ENCODE peak calls at places on chromosome 17, in four cellular contexts. One of them, this sample, is unnamed. For H3K4me1, the result is how much of the 10 kb centered on the place peaks cover.

GRCh38 chr17:81515530-81516041 is 3.0 kb upstream of the ACTG1 start:
- DNase-seq in heart left ventricle: peak
- DNase-seq in CD8-positive, alpha-beta T cell: no peak
- DNase-seq in right lobe of liver: peak
- DNase-seq in this sample: peak

GRCh38 chr17:77140878-77141767 is at the start of gene SEC14L1:
- DNase-seq in heart left ventricle: peak
- DNase-seq in CD8-positive, alpha-beta T cell: peak
- DNase-seq in right lobe of liver: peak
- DNase-seq in this sample: peak

GRCh38 chr17:82900741-82901140 is 60.9 kb upstream of the ZNF750 start:
- DNase-seq in heart left ventricle: no peak
- DNase-seq in CD8-positive, alpha-beta T cell: no peak
- DNase-seq in right lobe of liver: no peak
- DNase-seq in this sample: peak

GRCh38 chr17:82876149-82876548 is 36.3 kb upstream of the ZNF750 start:
- DNase-seq in heart left ventricle: no peak
- DNase-seq in CD8-positive, alpha-beta T cell: no peak
- DNase-seq in right lobe of liver: no peak
- DNase-seq in this sample: peak

GRCh38 chr17:42618442-42619150 is 9.1 kb downstream of the TUBG1 start:
- DNase-seq in heart left ventricle: peak
- DNase-seq in CD8-positive, alpha-beta T cell: no peak
- DNase-seq in right lobe of liver: peak
- DNase-seq in this sample: peak

GRCh38 chr17:29379084-29379811 is 10.9 kb upstream of the TAOK1 start:
- DNase-seq in heart left ventricle: no peak
- DNase-seq in CD8-positive, alpha-beta T cell: no peak
- DNase-seq in right lobe of liver: no peak
- DNase-seq in this sample: no peak

GRCh38 chr17:76953066-76953465 is 84.9 kb downstream of the MGAT5B start:
- DNase-seq in heart left ventricle: peak
- DNase-seq in CD8-positive, alpha-beta T cell: no peak
- DNase-seq in right lobe of liver: no peak
- DNase-seq in this sample: no peak

GRCh38 chr17:335691-336090 is 16.9 kb downstream of the RPH3AL start:
- DNase-seq in heart left ventricle: no peak
- DNase-seq in CD8-positive, alpha-beta T cell: no peak
- DNase-seq in right lobe of liver: peak
- DNase-seq in this sample: peak

GRCh38 chr17:51461578-51462004 is 201.2 kb downstream of the UTP18 start:
- DNase-seq in heart left ventricle: peak
- DNase-seq in CD8-positive, alpha-beta T cell: no peak
- DNase-seq in right lobe of liver: peak
- DNase-seq in this sample: peak

GRCh38 chr17:40854175-40854814 is 12.7 kb downstream of the KRT12 start:
- DNase-seq in heart left ventricle: no peak
- DNase-seq in CD8-positive, alpha-beta T cell: no peak
- DNase-seq in right lobe of liver: no peak
- DNase-seq in this sample: no peak

GRCh38 chr17:40850287-40850972 is 16.6 kb downstream of the KRT12 start:
- DNase-seq in heart left ventricle: no peak
- DNase-seq in CD8-positive, alpha-beta T cell: no peak
- DNase-seq in right lobe of liver: no peak
- DNase-seq in this sample: no peak

GRCh38 chr17:40857535-40857934 is 9.5 kb downstream of the KRT12 start:
- DNase-seq in heart left ventricle: no peak
- DNase-seq in CD8-positive, alpha-beta T cell: no peak
- DNase-seq in right lobe of liver: no peak
- DNase-seq in this sample: no peak

GRCh38 chr17:40848583-40849235 is 18.3 kb downstream of the KRT12 start:
- DNase-seq in heart left ventricle: no peak
- DNase-seq in CD8-positive, alpha-beta T cell: no peak
- DNase-seq in right lobe of liver: no peak
- DNase-seq in this sample: no peak

DNA sequence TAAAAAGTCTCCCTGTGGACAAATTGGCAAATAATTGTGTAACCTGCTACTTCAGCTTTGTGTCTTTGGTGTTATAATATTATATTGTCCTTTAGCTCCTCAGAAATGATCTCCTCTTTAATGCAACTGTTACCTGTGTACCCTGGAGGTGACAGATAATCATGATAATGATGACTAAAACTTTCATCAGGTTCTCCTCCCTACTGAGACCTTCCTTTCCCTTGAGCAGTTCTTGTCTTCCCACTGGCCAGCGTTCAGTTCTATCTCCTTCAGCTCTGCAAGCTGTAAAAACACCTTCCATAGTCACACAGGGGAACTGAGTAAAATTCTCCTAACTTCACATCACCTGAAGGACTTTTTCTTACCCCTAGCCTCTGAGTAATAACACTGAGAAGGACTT is 14.6 kb downstream of the KRT12 start:
- DNase-seq in heart left ventricle: no peak
- DNase-seq in CD8-positive, alpha-beta T cell: no peak
- DNase-seq in right lobe of liver: no peak
- DNase-seq in this sample: no peak
- H3K4me1 ChIP-seq in heart left ventricle: under half
- H3K4me1 ChIP-seq in CD8-positive, alpha-beta T cell: under half
- H3K4me1 ChIP-seq in right lobe of liver: under half
- H3K4me1 ChIP-seq in this sample: under half

GRCh38 chr17:36068524-36068923 is 4.5 kb downstream of the CCL18 start:
- DNase-seq in heart left ventricle: no peak
- DNase-seq in CD8-positive, alpha-beta T cell: no peak
- DNase-seq in right lobe of liver: no peak
- DNase-seq in this sample: no peak

GRCh38 chr17:36072431-36073121 is 8.5 kb downstream of the CCL18 start:
- DNase-seq in heart left ventricle: peak
- DNase-seq in CD8-positive, alpha-beta T cell: peak
- DNase-seq in right lobe of liver: peak
- DNase-seq in this sample: peak

GRCh38 chr17:36074365-36074764 is 10.3 kb downstream of the CCL18 start:
- DNase-seq in heart left ventricle: no peak
- DNase-seq in CD8-positive, alpha-beta T cell: no peak
- DNase-seq in right lobe of liver: no peak
- DNase-seq in this sample: no peak

GRCh38 chr17:36069131-36069530 is 5.1 kb downstream of the CCL18 start:
- DNase-seq in heart left ventricle: no peak
- DNase-seq in CD8-positive, alpha-beta T cell: no peak
- DNase-seq in right lobe of liver: no peak
- DNase-seq in this sample: no peak

DNA sequence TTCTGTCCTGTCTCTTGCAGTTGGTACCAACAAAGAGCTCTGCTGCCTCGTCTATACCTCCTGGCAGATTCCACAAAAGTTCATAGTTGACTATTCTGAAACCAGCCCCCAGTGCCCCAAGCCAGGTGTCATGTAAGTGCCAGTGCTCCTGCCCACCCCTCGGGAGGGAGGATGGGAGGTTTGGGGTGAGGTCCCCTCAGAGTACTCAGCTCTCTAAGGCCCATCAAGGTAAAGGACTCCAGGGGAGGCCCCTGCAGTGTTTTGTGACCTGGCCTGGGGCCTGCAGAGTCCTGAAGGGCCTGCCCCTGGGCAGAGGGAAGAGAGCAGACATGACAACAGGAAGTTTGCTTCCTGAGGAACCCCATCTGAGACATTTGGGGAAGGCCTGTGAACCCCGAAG is 6.4 kb downstream of the CCL18 start:
- DNase-seq in heart left ventricle: no peak
- DNase-seq in CD8-positive, alpha-beta T cell: no peak
- DNase-seq in right lobe of liver: no peak
- DNase-seq in this sample: no peak
- H3K4me1 ChIP-seq in heart left ventricle: under half
- H3K4me1 ChIP-seq in CD8-positive, alpha-beta T cell: under half
- H3K4me1 ChIP-seq in right lobe of liver: under half
- H3K4me1 ChIP-seq in this sample: under half

GRCh38 chr17:45306623-45307022 is 10.2 kb downstream of the MAP3K14 start:
- DNase-seq in heart left ventricle: no peak
- DNase-seq in CD8-positive, alpha-beta T cell: no peak
- DNase-seq in right lobe of liver: no peak
- DNase-seq in this sample: no peak

GRCh38 chr17:45308840-45309239 is 8.0 kb downstream of the MAP3K14 start:
- DNase-seq in heart left ventricle: no peak
- DNase-seq in CD8-positive, alpha-beta T cell: no peak
- DNase-seq in right lobe of liver: no peak
- DNase-seq in this sample: no peak

GRCh38 chr17:45308016-45308365 is 8.8 kb downstream of the MAP3K14 start:
- DNase-seq in heart left ventricle: no peak
- DNase-seq in CD8-positive, alpha-beta T cell: no peak
- DNase-seq in right lobe of liver: no peak
- DNase-seq in this sample: no peak

GRCh38 chr17:45306094-45306493 is 10.7 kb downstream of the MAP3K14 start:
- DNase-seq in heart left ventricle: no peak
- DNase-seq in CD8-positive, alpha-beta T cell: no peak
- DNase-seq in right lobe of liver: no peak
- DNase-seq in this sample: no peak

GRCh38 chr17:45307290-45308015 is 9.4 kb downstream of the MAP3K14 start:
- DNase-seq in heart left ventricle: no peak
- DNase-seq in CD8-positive, alpha-beta T cell: no peak
- DNase-seq in right lobe of liver: no peak
- DNase-seq in this sample: peak
- H3K4me1 ChIP-seq in heart left ventricle: half or more
- H3K4me1 ChIP-seq in CD8-positive, alpha-beta T cell: half or more
- H3K4me1 ChIP-seq in right lobe of liver: under half
- H3K4me1 ChIP-seq in this sample: half or more

GRCh38 chr17:75126954-75127353 is 4.6 kb downstream of the NT5C start:
- DNase-seq in heart left ventricle: no peak
- DNase-seq in CD8-positive, alpha-beta T cell: no peak
- DNase-seq in right lobe of liver: no peak
- DNase-seq in this sample: no peak
- H3K4me1 ChIP-seq in heart left ventricle: under half
- H3K4me1 ChIP-seq in CD8-positive, alpha-beta T cell: under half
- H3K4me1 ChIP-seq in right lobe of liver: under half
- H3K4me1 ChIP-seq in this sample: under half

GRCh38 chr17:57608369-57609124 is 136.6 kb downstream of the CCDC182 start:
- DNase-seq in heart left ventricle: no peak
- DNase-seq in CD8-positive, alpha-beta T cell: no peak
- DNase-seq in right lobe of liver: no peak
- DNase-seq in this sample: no peak

GRCh38 chr17:57612202-57613071 is 132.7 kb downstream of the CCDC182 start:
- DNase-seq in heart left ventricle: no peak
- DNase-seq in CD8-positive, alpha-beta T cell: no peak
- DNase-seq in right lobe of liver: no peak
- DNase-seq in this sample: no peak

GRCh38 chr17:57607553-57608120 is 137.5 kb downstream of the CCDC182 start:
- DNase-seq in heart left ventricle: no peak
- DNase-seq in CD8-positive, alpha-beta T cell: no peak
- DNase-seq in right lobe of liver: no peak
- DNase-seq in this sample: no peak

GRCh38 chr17:57609125-57609877 is 135.8 kb downstream of the CCDC182 start:
- DNase-seq in heart left ventricle: no peak
- DNase-seq in CD8-positive, alpha-beta T cell: no peak
- DNase-seq in right lobe of liver: no peak
- DNase-seq in this sample: peak

GRCh38 chr17:57609878-57610270 is 135.2 kb downstream of the CCDC182 start:
- DNase-seq in heart left ventricle: no peak
- DNase-seq in CD8-positive, alpha-beta T cell: no peak
- DNase-seq in right lobe of liver: no peak
- DNase-seq in this sample: no peak
- H3K4me1 ChIP-seq in heart left ventricle: under half
- H3K4me1 ChIP-seq in CD8-positive, alpha-beta T cell: half or more
- H3K4me1 ChIP-seq in right lobe of liver: under half
- H3K4me1 ChIP-seq in this sample: under half